ENCODE peak calls at places on chromosomes 3 and 15, in eight cellular contexts. G is naive thymus-derived CD4-positive, alpha-beta T cell; K is upper lobe of right lung; I is stimulated activated CD4-positive, alpha-beta T cell treated with anti-CD3 and anti-CD28 coated beads, Interleukin-2, amount 100 ng/mL, for 48 hours; Q is KBM-7; C is NCI-H1694; S is GM10248; Y is omental fat pad. X is an unnamed sample.

GRCh38 chr3:159080236-159080635 is 278.4 kb downstream of the MFSD1 start:
- DNase-seq in G (no peak), K (no peak), I (no peak), Q (no peak), C (no peak), S (no peak), Y (no peak), X (no peak)

GRCh38 chr3:42498791-42499477 is 3.5 kb upstream of the VIPR1 start:
- DNase-seq in G (no peak), K (peak), I (no peak), Q (no peak), C (no peak), S (no peak), Y (no peak), X (no peak)

GRCh38 chr3:87503901-87504498 is 227.6 kb upstream of the POU1F1 start:
- DNase-seq in G (peak), K (no peak), I (peak), Q (peak), C (peak), S (peak), Y (no peak), X (no peak)

GRCh38 chr15:67186688-67187087 is 67.8 kb downstream of the AAGAB start:
- DNase-seq in G (no peak), K (no peak), I (no peak), Q (no peak), C (no peak), S (no peak), Y (no peak), X (peak)

GRCh38 chr15:28125673-28126651 is 26.8 kb upstream of the OCA2 start:
- DNase-seq in G (peak), K (peak), I (no peak), Q (peak), C (peak), S (no peak), Y (no peak), X (no peak)

GRCh38 chr15:59866642-59867041 is 137.5 kb upstream of the FOXB1 start:
- DNase-seq in G (no peak), K (no peak), I (no peak), Q (no peak), C (no peak), S (no peak), Y (no peak), X (no peak)

GRCh38 chr3:4060064-4060463 is 243.1 kb upstream of the SETMAR start:
- DNase-seq in G (no peak), K (no peak), I (no peak), Q (no peak), C (no peak), S (no peak), Y (no peak), X (no peak)

GRCh38 chr3:72031581-72031980 is 246.6 kb upstream of the PROK2 start:
- DNase-seq in G (no peak), K (no peak), I (no peak), Q (peak), C (no peak), S (no peak), Y (no peak), X (no peak)

GRCh38 chr15:40445411-40446055 is 4.8 kb downstream of the BAHD1 start:
- DNase-seq in G (no peak), K (no peak), I (no peak), Q (no peak), C (no peak), S (no peak), Y (no peak), X (no peak)

GRCh38 chr3:49462222-49462621 is 7.8 kb upstream of the DAG1 start:
- DNase-seq in G (no peak), K (no peak), I (no peak), Q (no peak), C (no peak), S (no peak), Y (no peak), X (no peak)

GRCh38 chr3:111521881-111522280 is 20.1 kb upstream of the CD96 start:
- DNase-seq in G (no peak), K (no peak), I (no peak), Q (no peak), C (no peak), S (no peak), Y (no peak), X (no peak)

GRCh38 chr15:73190189-73190601 is 137.9 kb downstream of the NEO1 start:
- DNase-seq in G (no peak), K (no peak), I (no peak), Q (peak), C (no peak), S (no peak), Y (no peak), X (no peak)

GRCh38 chr3:71120012-71120411 is 463.5 kb downstream of the FOXP1 start:
- DNase-seq in G (no peak), K (no peak), I (no peak), Q (no peak), C (no peak), S (no peak), Y (no peak), X (no peak)

GRCh38 chr3:183265713-183266417 is 12.8 kb downstream of the B3GNT5 start:
- DNase-seq in G (no peak), K (no peak), I (no peak), Q (no peak), C (no peak), S (no peak), Y (no peak), X (no peak)

GRCh38 chr3:154285221-154285620 is 39.1 kb downstream of the DHX36 start:
- DNase-seq in G (no peak), K (no peak), I (no peak), Q (peak), C (no peak), S (no peak), Y (no peak), X (no peak)

GRCh38 chr3:64160000-64160690 is 65.1 kb downstream of the PRICKLE2 start:
- DNase-seq in G (no peak), K (no peak), I (no peak), Q (no peak), C (no peak), S (no peak), Y (no peak), X (no peak)

GRCh38 chr15:40274350-40275274 is 8.3 kb downstream of the ANKRD63 start:
- DNase-seq in G (peak), K (peak), I (peak), Q (peak), C (peak), S (peak), Y (peak), X (peak)

GRCh38 chr3:112514527-112515128 is 15.4 kb upstream of the BTLA start:
- DNase-seq in G (no peak), K (no peak), I (no peak), Q (no peak), C (no peak), S (peak), Y (no peak), X (peak)

GRCh38 chr3:21117397-21117796 is 633.6 kb downstream of the ZNF385D start:
- DNase-seq in G (no peak), K (no peak), I (no peak), Q (no peak), C (no peak), S (no peak), Y (no peak), X (no peak)

GRCh38 chr3:73848173-73848751 is 223.5 kb upstream of the PDZRN3 start:
- DNase-seq in G (no peak), K (no peak), I (no peak), Q (no peak), C (no peak), S (no peak), Y (no peak), X (no peak)

GRCh38 chr3:22729212-22729611 is 473.9 kb upstream of the UBE2E2 start:
- DNase-seq in G (no peak), K (no peak), I (no peak), Q (no peak), C (no peak), S (no peak), Y (no peak), X (no peak)

GRCh38 chr15:52019394-52020252 is 604 bp downstream of the MAPK6 start:
- DNase-seq in G (no peak), K (peak), I (peak), Q (peak), C (no peak), S (peak), Y (peak), X (peak)

GRCh38 chr3:192566706-192567290 is 160.5 kb downstream of the FGF12 start:
- DNase-seq in G (peak), K (peak), I (peak), Q (peak), C (peak), S (peak), Y (peak), X (peak)

GRCh38 chr15:62099171-62099601 is 32.4 kb downstream of the C2CD4A start:
- DNase-seq in G (no peak), K (no peak), I (no peak), Q (no peak), C (no peak), S (no peak), Y (no peak), X (no peak)

GRCh38 chr3:197856199-197856816 is 65.3 kb downstream of the LRCH3 start:
- DNase-seq in G (no peak), K (no peak), I (no peak), Q (no peak), C (no peak), S (no peak), Y (no peak), X (no peak)

GRCh38 chr15:79094611-79095021 is 4.0 kb upstream of the RASGRF1 start:
- DNase-seq in G (no peak), K (no peak), I (no peak), Q (no peak), C (no peak), S (no peak), Y (no peak), X (no peak)

GRCh38 chr15:98103570-98103969 is 143.1 kb downstream of the ARRDC4 start:
- DNase-seq in G (no peak), K (no peak), I (no peak), Q (no peak), C (no peak), S (no peak), Y (no peak), X (no peak)

GRCh38 chr15:42154576-42155355 is 1.7 kb downstream of the PLA2G4F start:
- DNase-seq in G (no peak), K (peak), I (no peak), Q (no peak), C (no peak), S (no peak), Y (no peak), X (no peak)

GRCh38 chr3:116057403-116058006 is 387.8 kb downstream of the LSAMP start:
- DNase-seq in G (no peak), K (no peak), I (no peak), Q (no peak), C (no peak), S (peak), Y (no peak), X (no peak)

GRCh38 chr3:106824856-106825255 is 552.4 kb upstream of the CCDC54 start:
- DNase-seq in G (no peak), K (no peak), I (no peak), Q (peak), C (no peak), S (no peak), Y (no peak), X (no peak)

GRCh38 chr3:72492240-72492639 is 356.0 kb downstream of the SHQ1 start:
- DNase-seq in G (no peak), K (no peak), I (no peak), Q (no peak), C (no peak), S (no peak), Y (no peak), X (no peak)

GRCh38 chr3:14360123-14360881 is 42.1 kb upstream of the SLC6A6 start:
- DNase-seq in G (no peak), K (no peak), I (no peak), Q (no peak), C (no peak), S (no peak), Y (no peak), X (no peak)

GRCh38 chr3:1960506-1960905 is 138.2 kb upstream of the CNTN4 start:
- DNase-seq in G (no peak), K (no peak), I (no peak), Q (no peak), C (no peak), S (no peak), Y (no peak), X (no peak)

GRCh38 chr3:137131081-137131480 is 173.3 kb downstream of the IL20RB start:
- DNase-seq in G (peak), K (no peak), I (no peak), Q (no peak), C (no peak), S (no peak), Y (no peak), X (no peak)

GRCh38 chr15:68385671-68386586 is 46.0 kb downstream of the ITGA11 start:
- DNase-seq in G (no peak), K (peak), I (no peak), Q (no peak), C (no peak), S (no peak), Y (no peak), X (no peak)

GRCh38 chr3:69838217-69838616 is 99.0 kb downstream of the MITF start:
- DNase-seq in G (no peak), K (no peak), I (no peak), Q (no peak), C (no peak), S (no peak), Y (no peak), X (no peak)

GRCh38 chr3:125087768-125088391 is 32.1 kb upstream of the HEG1 start:
- DNase-seq in G (no peak), K (no peak), I (no peak), Q (no peak), C (no peak), S (no peak), Y (no peak), X (no peak)

GRCh38 chr15:50353251-50353998 is 1.6 kb downstream of the GABPB1 start:
- DNase-seq in G (peak), K (no peak), I (no peak), Q (peak), C (no peak), S (no peak), Y (no peak), X (peak)

GRCh38 chr15:100112061-100112420 is 229.7 kb downstream of the ADAMTS17 start:
- DNase-seq in G (no peak), K (peak), I (no peak), Q (no peak), C (no peak), S (no peak), Y (no peak), X (no peak)

X was measured in B cell.